ENCODE peak calls at places on chromosomes 4 and X, in nine cellular contexts. One of them, this sample, is unnamed.

GRCh38 chrX:106457802-106458201 is 154.0 kb upstream of the RADX start:
- DNase-seq in heart right ventricle: no peak
- DNase-seq in foreskin fibroblast: no peak
- DNase-seq in AG04449: no peak
- DNase-seq in WERI-Rb-1: no peak
- DNase-seq in fibroblast of mammary gland: no peak
- DNase-seq in brain microvascular endothelial cell: no peak
- DNase-seq in kidney epithelial cell: no peak
- DNase-seq in dorsolateral prefrontal cortex: no peak
- DNase-seq in this sample: peak

GRCh38 chrX:2928127-2928582 is 984 bp downstream of the ARSD start:
- DNase-seq in heart right ventricle: peak
- DNase-seq in foreskin fibroblast: no peak
- DNase-seq in AG04449: no peak
- DNase-seq in WERI-Rb-1: no peak
- DNase-seq in fibroblast of mammary gland: no peak
- DNase-seq in brain microvascular endothelial cell: peak
- DNase-seq in kidney epithelial cell: peak
- DNase-seq in dorsolateral prefrontal cortex: peak
- DNase-seq in this sample: peak

GRCh38 chrX:54979432-54979831 is 14.6 kb downstream of the PFKFB1 start:
- DNase-seq in heart right ventricle: no peak
- DNase-seq in foreskin fibroblast: no peak
- DNase-seq in AG04449: no peak
- DNase-seq in WERI-Rb-1: no peak
- DNase-seq in fibroblast of mammary gland: no peak
- DNase-seq in brain microvascular endothelial cell: no peak
- DNase-seq in kidney epithelial cell: no peak
- DNase-seq in dorsolateral prefrontal cortex: no peak
- DNase-seq in this sample: no peak

GRCh38 chrX:54049801-54050200 is 5.5 kb upstream of the PHF8 start:
- DNase-seq in heart right ventricle: no peak
- DNase-seq in foreskin fibroblast: no peak
- DNase-seq in AG04449: no peak
- DNase-seq in WERI-Rb-1: no peak
- DNase-seq in fibroblast of mammary gland: no peak
- DNase-seq in brain microvascular endothelial cell: no peak
- DNase-seq in kidney epithelial cell: no peak
- DNase-seq in dorsolateral prefrontal cortex: no peak
- DNase-seq in this sample: no peak

GRCh38 chrX:107731831-107732502 is 43.6 kb downstream of the TSC22D3 start:
- DNase-seq in heart right ventricle: peak
- DNase-seq in foreskin fibroblast: peak
- DNase-seq in AG04449: no peak
- DNase-seq in WERI-Rb-1: no peak
- DNase-seq in fibroblast of mammary gland: peak
- DNase-seq in brain microvascular endothelial cell: peak
- DNase-seq in kidney epithelial cell: peak
- DNase-seq in dorsolateral prefrontal cortex: peak
- DNase-seq in this sample: peak

GRCh38 chr4:61201562-61202099 is 1.5 kb downstream of the ADGRL3 start:
- DNase-seq in heart right ventricle: no peak
- DNase-seq in foreskin fibroblast: peak
- DNase-seq in AG04449: no peak
- DNase-seq in WERI-Rb-1: peak
- DNase-seq in fibroblast of mammary gland: no peak
- DNase-seq in brain microvascular endothelial cell: no peak
- DNase-seq in kidney epithelial cell: no peak
- DNase-seq in dorsolateral prefrontal cortex: peak
- DNase-seq in this sample: peak

GRCh38 chr4:2067446-2068197 is 8.5 kb downstream of the NAT8L start:
- DNase-seq in heart right ventricle: no peak
- DNase-seq in foreskin fibroblast: no peak
- DNase-seq in AG04449: no peak
- DNase-seq in WERI-Rb-1: no peak
- DNase-seq in fibroblast of mammary gland: no peak
- DNase-seq in brain microvascular endothelial cell: no peak
- DNase-seq in kidney epithelial cell: no peak
- DNase-seq in dorsolateral prefrontal cortex: no peak
- DNase-seq in this sample: no peak

GRCh38 chr4:76896048-76896447 is 1.9 kb downstream of the SOWAHB start:
- DNase-seq in heart right ventricle: no peak
- DNase-seq in foreskin fibroblast: no peak
- DNase-seq in AG04449: no peak
- DNase-seq in WERI-Rb-1: no peak
- DNase-seq in fibroblast of mammary gland: no peak
- DNase-seq in brain microvascular endothelial cell: no peak
- DNase-seq in kidney epithelial cell: no peak
- DNase-seq in dorsolateral prefrontal cortex: no peak
- DNase-seq in this sample: no peak

GRCh38 chr4:85854543-85854942 is 379.6 kb downstream of the ARHGAP24 start:
- DNase-seq in heart right ventricle: no peak
- DNase-seq in foreskin fibroblast: no peak
- DNase-seq in AG04449: no peak
- DNase-seq in WERI-Rb-1: no peak
- DNase-seq in fibroblast of mammary gland: peak
- DNase-seq in brain microvascular endothelial cell: no peak
- DNase-seq in kidney epithelial cell: no peak
- DNase-seq in dorsolateral prefrontal cortex: no peak
- DNase-seq in this sample: no peak

GRCh38 chr4:26065833-26066232 is 151.8 kb downstream of the SMIM20 start:
- DNase-seq in heart right ventricle: no peak
- DNase-seq in foreskin fibroblast: peak
- DNase-seq in AG04449: no peak
- DNase-seq in WERI-Rb-1: no peak
- DNase-seq in fibroblast of mammary gland: peak
- DNase-seq in brain microvascular endothelial cell: no peak
- DNase-seq in kidney epithelial cell: no peak
- DNase-seq in dorsolateral prefrontal cortex: no peak
- DNase-seq in this sample: no peak

GRCh38 chrX:30533261-30533660 is 44.3 kb downstream of the TASL start:
- DNase-seq in heart right ventricle: no peak
- DNase-seq in foreskin fibroblast: peak
- DNase-seq in AG04449: no peak
- DNase-seq in WERI-Rb-1: no peak
- DNase-seq in fibroblast of mammary gland: peak
- DNase-seq in brain microvascular endothelial cell: no peak
- DNase-seq in kidney epithelial cell: no peak
- DNase-seq in dorsolateral prefrontal cortex: no peak
- DNase-seq in this sample: peak

GRCh38 chr4:687048-687974 is 1.6 kb downstream of the SLC49A3 start:
- DNase-seq in heart right ventricle: peak
- DNase-seq in foreskin fibroblast: peak
- DNase-seq in AG04449: no peak
- DNase-seq in WERI-Rb-1: peak
- DNase-seq in fibroblast of mammary gland: peak
- DNase-seq in brain microvascular endothelial cell: peak
- DNase-seq in kidney epithelial cell: peak
- DNase-seq in dorsolateral prefrontal cortex: no peak
- DNase-seq in this sample: peak

GRCh38 chr4:125191252-125191651 is 123.5 kb upstream of the FAT4 start:
- DNase-seq in heart right ventricle: no peak
- DNase-seq in foreskin fibroblast: peak
- DNase-seq in AG04449: peak
- DNase-seq in WERI-Rb-1: no peak
- DNase-seq in fibroblast of mammary gland: peak
- DNase-seq in brain microvascular endothelial cell: peak
- DNase-seq in kidney epithelial cell: no peak
- DNase-seq in dorsolateral prefrontal cortex: no peak
- DNase-seq in this sample: peak

GRCh38 chr4:78014889-78015886 is 41.9 kb upstream of the FRAS1 start:
- DNase-seq in heart right ventricle: no peak
- DNase-seq in foreskin fibroblast: peak
- DNase-seq in AG04449: no peak
- DNase-seq in WERI-Rb-1: no peak
- DNase-seq in fibroblast of mammary gland: no peak
- DNase-seq in brain microvascular endothelial cell: no peak
- DNase-seq in kidney epithelial cell: no peak
- DNase-seq in dorsolateral prefrontal cortex: no peak
- DNase-seq in this sample: no peak

GRCh38 chrX:37816766-37817165 is 30.6 kb downstream of the DYNLT3 start:
- DNase-seq in heart right ventricle: no peak
- DNase-seq in foreskin fibroblast: no peak
- DNase-seq in AG04449: no peak
- DNase-seq in WERI-Rb-1: no peak
- DNase-seq in fibroblast of mammary gland: no peak
- DNase-seq in brain microvascular endothelial cell: no peak
- DNase-seq in kidney epithelial cell: no peak
- DNase-seq in dorsolateral prefrontal cortex: no peak
- DNase-seq in this sample: no peak

GRCh38 chr4:84967292-84967651 is 782 bp upstream of the WDFY3 start:
- DNase-seq in heart right ventricle: no peak
- DNase-seq in foreskin fibroblast: peak
- DNase-seq in AG04449: no peak
- DNase-seq in WERI-Rb-1: no peak
- DNase-seq in fibroblast of mammary gland: peak
- DNase-seq in brain microvascular endothelial cell: no peak
- DNase-seq in kidney epithelial cell: no peak
- DNase-seq in dorsolateral prefrontal cortex: peak
- DNase-seq in this sample: peak

GRCh38 chr4:67702166-67702565 is 1.2 kb upstream of the UBA6 start:
- DNase-seq in heart right ventricle: no peak
- DNase-seq in foreskin fibroblast: no peak
- DNase-seq in AG04449: no peak
- DNase-seq in WERI-Rb-1: no peak
- DNase-seq in fibroblast of mammary gland: no peak
- DNase-seq in brain microvascular endothelial cell: no peak
- DNase-seq in kidney epithelial cell: no peak
- DNase-seq in dorsolateral prefrontal cortex: no peak
- DNase-seq in this sample: no peak

GRCh38 chr4:67700874-67701850 is at the start of gene UBA6:
- DNase-seq in heart right ventricle: peak
- DNase-seq in foreskin fibroblast: peak
- DNase-seq in AG04449: peak
- DNase-seq in WERI-Rb-1: peak
- DNase-seq in fibroblast of mammary gland: peak
- DNase-seq in brain microvascular endothelial cell: peak
- DNase-seq in kidney epithelial cell: peak
- DNase-seq in dorsolateral prefrontal cortex: peak
- DNase-seq in this sample: peak

GRCh38 chr4:67697860-67698655 is 2.9 kb downstream of the UBA6 start:
- DNase-seq in heart right ventricle: no peak
- DNase-seq in foreskin fibroblast: no peak
- DNase-seq in AG04449: no peak
- DNase-seq in WERI-Rb-1: no peak
- DNase-seq in fibroblast of mammary gland: no peak
- DNase-seq in brain microvascular endothelial cell: no peak
- DNase-seq in kidney epithelial cell: no peak
- DNase-seq in dorsolateral prefrontal cortex: no peak
- DNase-seq in this sample: no peak

GRCh38 chr4:67700119-67700873 is 659 bp downstream of the UBA6 start:
- DNase-seq in heart right ventricle: no peak
- DNase-seq in foreskin fibroblast: no peak
- DNase-seq in AG04449: no peak
- DNase-seq in WERI-Rb-1: no peak
- DNase-seq in fibroblast of mammary gland: peak
- DNase-seq in brain microvascular endothelial cell: no peak
- DNase-seq in kidney epithelial cell: no peak
- DNase-seq in dorsolateral prefrontal cortex: no peak
- DNase-seq in this sample: peak

GRCh38 chr4:67699603-67700002 is 1.4 kb downstream of the UBA6 start:
- DNase-seq in heart right ventricle: no peak
- DNase-seq in foreskin fibroblast: no peak
- DNase-seq in AG04449: no peak
- DNase-seq in WERI-Rb-1: no peak
- DNase-seq in fibroblast of mammary gland: no peak
- DNase-seq in brain microvascular endothelial cell: no peak
- DNase-seq in kidney epithelial cell: no peak
- DNase-seq in dorsolateral prefrontal cortex: no peak
- DNase-seq in this sample: no peak
- H3K4me3 ChIP-seq in heart right ventricle: no peak
- H3K4me3 ChIP-seq in foreskin fibroblast: peak
- H3K4me3 ChIP-seq in AG04449: peak
- H3K4me3 ChIP-seq in WERI-Rb-1: no peak
- H3K4me3 ChIP-seq in fibroblast of mammary gland: peak
- H3K4me3 ChIP-seq in brain microvascular endothelial cell: peak
- H3K4me3 ChIP-seq in kidney epithelial cell: peak
- H3K4me3 ChIP-seq in dorsolateral prefrontal cortex: peak
- H3K4me3 ChIP-seq in this sample: peak

DNA sequence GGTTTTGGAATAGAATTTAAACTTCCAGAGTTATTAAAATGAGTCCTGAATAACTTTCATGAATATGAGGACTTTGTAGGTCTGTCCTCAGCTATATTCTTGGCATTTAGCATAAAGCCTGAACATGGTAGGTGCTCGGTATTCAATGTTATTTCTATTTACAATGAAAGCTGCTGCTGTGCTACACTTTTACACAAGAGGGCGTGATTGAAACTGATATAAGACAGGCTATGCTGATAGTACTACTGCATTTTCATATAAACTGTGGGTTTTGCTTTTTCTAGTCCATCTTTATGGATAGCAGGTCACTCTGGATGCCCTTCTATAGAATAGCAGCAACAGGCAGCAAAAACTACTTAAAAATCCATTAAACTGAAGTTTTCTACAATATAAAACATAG is 12.3 kb upstream of the GNPDA2 start:
- DNase-seq in heart right ventricle: no peak
- DNase-seq in foreskin fibroblast: peak
- DNase-seq in AG04449: no peak
- DNase-seq in WERI-Rb-1: peak
- DNase-seq in fibroblast of mammary gland: peak
- DNase-seq in brain microvascular endothelial cell: peak
- DNase-seq in kidney epithelial cell: no peak
- DNase-seq in dorsolateral prefrontal cortex: no peak
- DNase-seq in this sample: peak
- TF ChIP-seq CTCF in heart right ventricle: no peak
- TF ChIP-seq CTCF in foreskin fibroblast: peak
- TF ChIP-seq CTCF in AG04449: peak
- TF ChIP-seq CTCF in WERI-Rb-1: no peak
- TF ChIP-seq CTCF in fibroblast of mammary gland: peak
- TF ChIP-seq CTCF in brain microvascular endothelial cell: no peak
- TF ChIP-seq CTCF in kidney epithelial cell: peak
- TF ChIP-seq CTCF in dorsolateral prefrontal cortex: no peak
- TF ChIP-seq CTCF in this sample: peak

GRCh38 chr4:3341760-3342159 is 48.9 kb downstream of the RGS12 start:
- DNase-seq in heart right ventricle: no peak
- DNase-seq in foreskin fibroblast: no peak
- DNase-seq in AG04449: no peak
- DNase-seq in WERI-Rb-1: no peak
- DNase-seq in fibroblast of mammary gland: no peak
- DNase-seq in brain microvascular endothelial cell: no peak
- DNase-seq in kidney epithelial cell: no peak
- DNase-seq in dorsolateral prefrontal cortex: no peak
- DNase-seq in this sample: no peak
- H3K4me3 ChIP-seq in heart right ventricle: no peak
- H3K4me3 ChIP-seq in foreskin fibroblast: no peak
- H3K4me3 ChIP-seq in AG04449: peak
- H3K4me3 ChIP-seq in WERI-Rb-1: no peak
- H3K4me3 ChIP-seq in fibroblast of mammary gland: no peak
- H3K4me3 ChIP-seq in brain microvascular endothelial cell: no peak
- H3K4me3 ChIP-seq in kidney epithelial cell: no peak
- H3K4me3 ChIP-seq in dorsolateral prefrontal cortex: no peak
- H3K4me3 ChIP-seq in this sample: no peak

DNA sequence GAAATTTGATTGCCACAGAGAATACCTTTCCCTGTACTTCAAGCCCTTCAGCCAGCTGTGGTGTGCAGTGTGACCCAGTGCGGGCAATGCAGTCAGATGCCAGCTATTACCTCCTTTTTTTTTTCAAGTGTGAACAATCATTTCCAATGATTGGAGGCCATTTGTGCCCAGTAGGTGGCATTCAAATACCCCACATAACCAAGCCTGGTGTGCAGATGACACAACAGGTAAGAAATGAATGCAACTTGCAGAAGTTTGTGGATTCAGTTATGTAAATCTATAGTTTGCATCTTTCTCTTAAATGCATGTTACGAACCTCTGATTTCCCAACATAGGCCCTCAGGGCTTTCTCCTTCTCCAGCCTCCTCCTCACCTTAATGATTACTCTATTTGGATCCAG is 98.0 kb downstream of the CLCN4 start:
- DNase-seq in heart right ventricle: no peak
- DNase-seq in foreskin fibroblast: peak
- DNase-seq in AG04449: no peak
- DNase-seq in WERI-Rb-1: no peak
- DNase-seq in fibroblast of mammary gland: no peak
- DNase-seq in brain microvascular endothelial cell: no peak
- DNase-seq in kidney epithelial cell: no peak
- DNase-seq in dorsolateral prefrontal cortex: no peak
- DNase-seq in this sample: peak
- TF ChIP-seq CTCF in heart right ventricle: no peak
- TF ChIP-seq CTCF in foreskin fibroblast: no peak
- TF ChIP-seq CTCF in AG04449: no peak
- TF ChIP-seq CTCF in WERI-Rb-1: peak
- TF ChIP-seq CTCF in fibroblast of mammary gland: peak
- TF ChIP-seq CTCF in brain microvascular endothelial cell: peak
- TF ChIP-seq CTCF in kidney epithelial cell: peak
- TF ChIP-seq CTCF in dorsolateral prefrontal cortex: peak
- TF ChIP-seq CTCF in this sample: peak